ENCODE peak calls at places on chromosome 21, in six cellular contexts. G, D, A, R, U and I are unnamed samples.

GRCh38 chr21:46393451-46393940 is 65.2 kb upstream of the DIP2A start:
- DNase-seq in G (no peak), D (no peak), A (no peak), R (no peak), U (no peak), I (no peak)

GRCh38 chr21:46142581-46143473 is 12.6 kb downstream of the FTCD start:
- DNase-seq in G (no peak), D (no peak), A (no peak), R (no peak), U (peak; percentile 41), I (no peak)

GRCh38 chr21:39197448-39197847 is 14.2 kb upstream of the PSMG1 start:
- DNase-seq in G (no peak), D (no peak), A (no peak), R (no peak), U (no peak), I (no peak)

GRCh38 chr21:34022557-34023335 is 50.6 kb upstream of the MRPS6 start:
- DNase-seq in G (no peak), D (no peak), A (no peak), R (peak; percentile 38), U (peak; percentile 35), I (peak; percentile 31)

GRCh38 chr21:16460936-16461335 is 731.2 kb downstream of the USP25 start:
- DNase-seq in G (no peak), D (no peak), A (no peak), R (no peak), U (no peak), I (no peak)

GRCh38 chr21:44291936-44292811 is 6.5 kb downstream of the AIRE start:
- DNase-seq in G (no peak), D (no peak), A (no peak), R (no peak), U (no peak), I (no peak)

GRCh38 chr21:45295576-45296365 is 8.1 kb upstream of the POFUT2 start:
- DNase-seq in G (peak; percentile 4), D (no peak), A (no peak), R (no peak), U (no peak), I (no peak)

GRCh38 chr21:35563885-35564451 is 496.4 kb downstream of the SETD4 start:
- DNase-seq in G (no peak), D (no peak), A (no peak), R (no peak), U (no peak), I (no peak)

GRCh38 chr21:43609501-43610340 is 49.6 kb downstream of the HSF2BP start:
- DNase-seq in G (no peak), D (peak; percentile 80), A (no peak), R (no peak), U (no peak), I (no peak)

GRCh38 chr21:28160378-28160777 is 832.3 kb downstream of the LTN1 start:
- DNase-seq in G (no peak), D (no peak), A (no peak), R (no peak), U (no peak), I (no peak)

GRCh38 chr21:41739936-41740335 is 26.9 kb downstream of the RIPK4 start:
- DNase-seq in G (no peak), D (no peak), A (no peak), R (no peak), U (no peak), I (no peak)

GRCh38 chr21:27649323-27649722 is 682.4 kb upstream of the ADAMTS5 start:
- DNase-seq in G (no peak), D (no peak), A (no peak), R (no peak), U (no peak), I (no peak)

GRCh38 chr21:34693192-34693810 is 24.5 kb downstream of the CLIC6 start:
- DNase-seq in G (no peak), D (no peak), A (peak; percentile 31), R (peak; percentile 35), U (peak; percentile 61), I (no peak)

GRCh38 chr21:28150778-28151177 is 841.9 kb downstream of the LTN1 start:
- DNase-seq in G (no peak), D (no peak), A (no peak), R (no peak), U (no peak), I (no peak)

GRCh38 chr21:37266515-37267221 is 466 bp downstream of the VPS26C start:
- DNase-seq in G (peak; percentile 56), D (peak; percentile 58), A (peak; percentile 48), R (no peak), U (no peak), I (no peak)

GRCh38 chr21:45889961-45890360 is 91.6 kb upstream of the COL6A1 start:
- DNase-seq in G (no peak), D (no peak), A (no peak), R (no peak), U (no peak), I (no peak)

GRCh38 chr21:45579383-45580180 is 37.3 kb upstream of the SLC19A1 start:
- DNase-seq in G (no peak), D (peak; percentile 47), A (no peak), R (no peak), U (no peak), I (no peak)

GRCh38 chr21:44759628-44760285 is 41.9 kb downstream of the UBE2G2 start:
- DNase-seq in G (no peak), D (no peak), A (no peak), R (no peak), U (peak; percentile 15), I (no peak)

GRCh38 chr21:14056771-14057191 is 154.0 kb downstream of the LIPI start:
- DNase-seq in G (no peak), D (no peak), A (no peak), R (no peak), U (no peak), I (no peak)

GRCh38 chr21:31278511-31279155 is 65.4 kb downstream of the TIAM1 start:
- DNase-seq in G (no peak), D (no peak), A (no peak), R (no peak), U (no peak), I (no peak)

GRCh38 chr21:33971492-33972013 is 55.9 kb upstream of the ATP5PO start:
- DNase-seq in G (no peak), D (no peak), A (no peak), R (no peak), U (no peak), I (no peak)

GRCh38 chr21:33071878-33072306 is 2.0 kb downstream of the OLIG1 start:
- DNase-seq in G (no peak), D (no peak), A (no peak), R (no peak), U (no peak), I (no peak)

GRCh38 chr21:17730782-17731181 is 88.4 kb downstream of the C21orf91 start:
- DNase-seq in G (no peak), D (no peak), A (no peak), R (no peak), U (no peak), I (no peak)

GRCh38 chr21:40386301-40386911 is 460.6 kb downstream of the DSCAM start:
- DNase-seq in G (peak; percentile 59), D (peak; percentile 56), A (peak; percentile 50), R (peak; percentile 49), U (peak; percentile 38), I (no peak)

GRCh38 chr21:44983421-44984206 is 43.8 kb downstream of the SLX9 start:
- DNase-seq in G (no peak), D (no peak), A (no peak), R (no peak), U (no peak), I (no peak)

GRCh38 chr21:45393021-45393420 is 11.9 kb upstream of the COL18A1 start:
- DNase-seq in G (no peak), D (no peak), A (no peak), R (no peak), U (no peak), I (no peak)